ENCODE peak calls at places on chromosomes 2 and 18, in nine cellular contexts. R is NCI-H2227 treated with DMSO at 0.1 percent for 48 hours; L is hypothalamus; I is substantia nigra; W is EH; B is KBM-7; J is AG08395; S is activated naive CD8-positive, alpha-beta T cell treated with anti-CD3 and anti-CD28 coated beads, Interleukin-2, amount 10 ng/mL, durations not matched to agents 7 days and 5 days; X is nephron progenitor cell. E is an unnamed sample.

GRCh38 chr2:239160226-239161143 is 240.3 kb downstream of the HDAC4 start:
- DNase-seq in R (no peak), L (no peak), I (no peak), W (peak; percentile 3), B (no peak), J (no peak), S (peak; percentile 9), X (no peak), E (no peak)

GRCh38 chr2:172085460-172086159 is at the start of gene DLX1:
- DNase-seq in R (no peak), L (no peak), I (no peak), W (no peak), B (no peak), J (no peak), S (peak; percentile 47), X (no peak), E (no peak)

GRCh38 chr18:72107647-72108046 is 436.5 kb downstream of the CBLN2 start:
- DNase-seq in R (no peak), L (no peak), I (peak; percentile 22), W (no peak), B (no peak), J (no peak), S (no peak), X (no peak), E (peak; percentile 1)

GRCh38 chr2:181152701-181153100 is 172.3 kb downstream of the UBE2E3 start:
- DNase-seq in R (no peak), L (no peak), I (no peak), W (no peak), B (no peak), J (no peak), S (no peak), X (no peak), E (no peak)

GRCh38 chr2:179613701-179614100 is 247.7 kb downstream of the ZNF385B start:
- DNase-seq in R (no peak), L (no peak), I (no peak), W (peak; percentile 91), B (no peak), J (peak; percentile 20), S (no peak), X (no peak), E (no peak)

GRCh38 chr2:55059793-55060192 is 9.5 kb upstream of the RTN4 start:
- DNase-seq in R (no peak), L (no peak), I (no peak), W (no peak), B (no peak), J (no peak), S (no peak), X (no peak), E (no peak)

GRCh38 chr18:48123324-48123723 is 192.9 kb upstream of the SMAD2 start:
- DNase-seq in R (no peak), L (no peak), I (no peak), W (no peak), B (no peak), J (no peak), S (no peak), X (no peak), E (no peak)

GRCh38 chr18:75530548-75531211 is 103.2 kb upstream of the SMIM21 start:
- DNase-seq in R (no peak), L (no peak), I (no peak), W (peak; percentile 75), B (no peak), J (peak; percentile 57), S (no peak), X (no peak), E (no peak)

GRCh38 chr2:25339121-25339738 is 2.5 kb downstream of the DNMT3A start:
- DNase-seq in R (no peak), L (no peak), I (no peak), W (no peak), B (no peak), J (no peak), S (no peak), X (no peak), E (peak; percentile 77)

GRCh38 chr18:35861367-35862114 is 110.9 kb upstream of the RMP24 start:
- DNase-seq in R (no peak), L (no peak), I (no peak), W (peak; percentile 7), B (no peak), J (no peak), S (no peak), X (no peak), E (no peak)

GRCh38 chr2:111178296-111178695 is 57.6 kb downstream of the BCL2L11 start:
- DNase-seq in R (no peak), L (no peak), I (no peak), W (no peak), B (no peak), J (no peak), S (no peak), X (no peak), E (no peak)

GRCh38 chr2:224162122-224162521 is 123.0 kb upstream of the SERPINE2 start:
- DNase-seq in R (no peak), L (no peak), I (no peak), W (peak; percentile 85), B (no peak), J (peak; percentile 84), S (no peak), X (peak; percentile 3), E (no peak)

GRCh38 chr2:96535331-96535730 is 1.2 kb upstream of the ARID5A start:
- DNase-seq in R (no peak), L (no peak), I (no peak), W (no peak), B (no peak), J (no peak), S (no peak), X (no peak), E (no peak)

GRCh38 chr18:74259332-74259731 is 32.4 kb downstream of the CYB5A start:
- DNase-seq in R (no peak), L (no peak), I (no peak), W (no peak), B (no peak), J (no peak), S (no peak), X (no peak), E (no peak)

GRCh38 chr2:217943379-217944321 is 59.1 kb downstream of the TNS1 start:
- DNase-seq in R (peak; percentile 64), L (no peak), I (peak; percentile 86), W (peak; percentile 85), B (peak; percentile 44), J (peak; percentile 94), S (peak; percentile 73), X (peak; percentile 87), E (peak; percentile 28)

GRCh38 chr2:171272039-171272438 is 111.3 kb upstream of the TLK1 start:
- DNase-seq in R (no peak), L (no peak), I (no peak), W (peak; percentile 95), B (no peak), J (peak; percentile 88), S (no peak), X (no peak), E (peak; percentile 56)

GRCh38 chr2:216774180-216774579 is 78.8 kb upstream of the IGFBP5 start:
- DNase-seq in R (no peak), L (no peak), I (no peak), W (peak; percentile 46), B (no peak), J (no peak), S (no peak), X (no peak), E (no peak)

GRCh38 chr18:13570216-13570615 is 156.1 kb downstream of the FAM210A start:
- DNase-seq in R (no peak), L (no peak), I (no peak), W (no peak), B (no peak), J (no peak), S (no peak), X (no peak), E (no peak)

GRCh38 chr2:44553456-44553855 is 191.7 kb downstream of the CAMKMT start:
- DNase-seq in R (no peak), L (no peak), I (no peak), W (peak; percentile 90), B (no peak), J (peak; percentile 61), S (no peak), X (no peak), E (no peak)

GRCh38 chr2:227025510-227025909 is 138.5 kb downstream of the COL4A4 start:
- DNase-seq in R (no peak), L (no peak), I (no peak), W (no peak), B (no peak), J (no peak), S (no peak), X (no peak), E (no peak)

GRCh38 chr2:21025690-21026478 is 18.0 kb downstream of the APOB start:
- DNase-seq in R (no peak), L (no peak), I (no peak), W (no peak), B (no peak), J (no peak), S (no peak), X (no peak), E (no peak)

GRCh38 chr2:28586864-28587263 is 91.0 kb downstream of the PLB1 start:
- DNase-seq in R (no peak), L (no peak), I (no peak), W (no peak), B (no peak), J (no peak), S (peak; percentile 80), X (no peak), E (no peak)

GRCh38 chr2:160075171-160075570 is 12.8 kb upstream of the PLA2R1 start:
- DNase-seq in R (no peak), L (no peak), I (no peak), W (peak; percentile 93), B (no peak), J (peak; percentile 90), S (no peak), X (no peak), E (no peak)

GRCh38 chr2:88307817-88308216 is 137.7 kb downstream of the THNSL2 start:
- DNase-seq in R (no peak), L (no peak), I (no peak), W (peak; percentile 7), B (peak; percentile 29), J (peak; percentile 14), S (no peak), X (no peak), E (no peak)

GRCh38 chr2:96091711-96092579 is 24.4 kb downstream of the ADRA2B start:
- DNase-seq in R (no peak), L (no peak), I (no peak), W (no peak), B (no peak), J (no peak), S (peak; percentile 16), X (no peak), E (no peak)

E was measured in cerebellum.